ENCODE peak calls at places on chromosomes 12 and 14, in nine cellular contexts. Z is Panc1; H is small intestine; F is left ventricle myocardium inferior; R is testis; K is thoracic aorta; A is pancreas; G is CD8-positive, alpha-beta memory T cell; O is HepG2. V is an unnamed sample.

GRCh38 chr14:102893452-102893851 is 29.0 kb upstream of the AMN start:
- DNase-seq in Z (no peak), H (peak; percentile 58), F (peak; percentile 32), R (peak; percentile 88), K (no peak), A (peak; percentile 15), G (no peak), O (no peak), V (no peak)

GRCh38 chr12:85036241-85036707 is at the start of the genes LRRIQ1 and TSPAN19:
- DNase-seq in Z (peak; percentile 39), H (peak; percentile 56), F (peak; percentile 20), R (peak; percentile 89), K (no peak), A (peak; percentile 80), G (peak; percentile 1), O (peak; percentile 54), V (peak; percentile 95)

GRCh38 chr14:54603362-54603761 is 36.4 kb downstream of the SAMD4A start:
- DNase-seq in Z (no peak), H (no peak), F (no peak), R (no peak), K (no peak), A (no peak), G (no peak), O (no peak), V (no peak)

GRCh38 chr12:131221946-131222249 is 268.2 kb downstream of the ADGRD1 start:
- DNase-seq in Z (no peak), H (peak; percentile 36), F (no peak), R (no peak), K (no peak), A (no peak), G (no peak), O (no peak), V (no peak)

GRCh38 chr12:6158749-6159148 is 34.3 kb upstream of the VWF start:
- DNase-seq in Z (no peak), H (no peak), F (no peak), R (no peak), K (no peak), A (no peak), G (no peak), O (no peak), V (no peak)

GRCh38 chr12:45214739-45215418 is 1.0 kb upstream of the ANO6 start:
- DNase-seq in Z (no peak), H (no peak), F (no peak), R (peak; percentile 39), K (no peak), A (no peak), G (no peak), O (no peak), V (no peak)

GRCh38 chr12:94941440-94941862 is 62.0 kb downstream of the NDUFA12 start:
- DNase-seq in Z (no peak), H (no peak), F (peak; percentile 55), R (no peak), K (peak; percentile 36), A (no peak), G (peak; percentile 57), O (no peak), V (no peak)

GRCh38 chr14:33569844-33570716 is 380.8 kb downstream of the EGLN3 start:
- DNase-seq in Z (no peak), H (no peak), F (no peak), R (no peak), K (no peak), A (no peak), G (no peak), O (no peak), V (no peak)

GRCh38 chr12:115450017-115450416 is 766.0 kb upstream of the TBX3 start:
- DNase-seq in Z (no peak), H (no peak), F (no peak), R (no peak), K (no peak), A (no peak), G (no peak), O (no peak), V (no peak)

GRCh38 chr12:15158114-15158513 is 63.1 kb downstream of the RERG start:
- DNase-seq in Z (no peak), H (no peak), F (no peak), R (no peak), K (no peak), A (no peak), G (no peak), O (no peak), V (no peak)

GRCh38 chr12:85985996-85986395 is 111.9 kb downstream of the NTS start:
- DNase-seq in Z (no peak), H (no peak), F (no peak), R (no peak), K (no peak), A (no peak), G (no peak), O (no peak), V (no peak)

GRCh38 chr12:68376901-68377300 is 44.7 kb upstream of the MDM1 start:
- DNase-seq in Z (no peak), H (no peak), F (no peak), R (no peak), K (no peak), A (no peak), G (no peak), O (no peak), V (no peak)

GRCh38 chr14:80047761-80048160 is 163.5 kb downstream of the DIO2 start:
- DNase-seq in Z (no peak), H (no peak), F (no peak), R (no peak), K (no peak), A (no peak), G (no peak), O (no peak), V (no peak)

GRCh38 chr14:34013714-34014055 is 62.8 kb upstream of the EGLN3 start:
- DNase-seq in Z (no peak), H (no peak), F (no peak), R (no peak), K (no peak), A (no peak), G (no peak), O (no peak), V (no peak)

GRCh38 chr14:101980251-101980650 is 15.9 kb downstream of the DYNC1H1 start:
- DNase-seq in Z (no peak), H (no peak), F (no peak), R (no peak), K (no peak), A (no peak), G (no peak), O (no peak), V (no peak)

GRCh38 chr14:103361868-103362267 is 23.3 kb upstream of the MARK3 start:
- DNase-seq in Z (no peak), H (no peak), F (no peak), R (no peak), K (no peak), A (no peak), G (no peak), O (peak; percentile 80), V (no peak)

GRCh38 chr12:8831116-8831515 is 8.7 kb downstream of the A2ML1 start:
- DNase-seq in Z (no peak), H (no peak), F (no peak), R (no peak), K (no peak), A (no peak), G (no peak), O (no peak), V (no peak)

GRCh38 chr12:63919758-63920157 is 75.3 kb downstream of the SRGAP1 start:
- DNase-seq in Z (no peak), H (no peak), F (no peak), R (no peak), K (no peak), A (no peak), G (no peak), O (no peak), V (no peak)

GRCh38 chr12:75563351-75563750 is 51.9 kb upstream of the KRR1 start:
- DNase-seq in Z (no peak), H (no peak), F (no peak), R (no peak), K (no peak), A (no peak), G (no peak), O (no peak), V (no peak)

GRCh38 chr12:29750928-29751220 is 32.9 kb downstream of the TMTC1 start:
- DNase-seq in Z (no peak), H (no peak), F (no peak), R (no peak), K (no peak), A (no peak), G (no peak), O (no peak), V (no peak)
- H3K4me1 ChIP-seq in Z (no peaks in the 10 kb centered on the region), H (no peaks in the 10 kb centered on the region), F (peaks cover 44% of the 10 kb centered on the region), R (no peaks in the 10 kb centered on the region), K (no peaks in the 10 kb centered on the region), A (no peaks in the 10 kb centered on the region), G (no peaks in the 10 kb centered on the region), O (no peaks in the 10 kb centered on the region), V (peaks cover 2% of the 10 kb centered on the region)

GRCh38 chr12:124520896-124521295 is 46.5 kb downstream of the NCOR2 start:
- DNase-seq in Z (no peak), H (no peak), F (no peak), R (no peak), K (no peak), A (no peak), G (no peak), O (no peak), V (no peak)
- H3K4me1 ChIP-seq in Z (peaks cover 84% of the 10 kb centered on the region), H (peaks cover 6% of the 10 kb centered on the region), F (peaks cover 90% of the 10 kb centered on the region), R (peaks cover 57% of the 10 kb centered on the region), K (peaks cover 45% of the 10 kb centered on the region), A (peaks cover 23% of the 10 kb centered on the region), G (no peaks in the 10 kb centered on the region), O (peaks cover 29% of the 10 kb centered on the region), V (peaks cover 20% of the 10 kb centered on the region)

GRCh38 chr14:24146978-24147760 is at the start of gene RNF31:
- DNase-seq in Z (peak; percentile 81), H (peak; percentile 99), F (peak; percentile 99), R (peak; percentile 99), K (peak; percentile 96), A (peak; percentile 98), G (peak; percentile 96), O (peak; percentile 100), V (peak; percentile 95)

GRCh38 chr14:24146622-24146977 is 190 bp upstream of the PSME2 start:
- DNase-seq in Z (peak; percentile 38), H (peak; percentile 98), F (peak; percentile 93), R (peak; percentile 96), K (peak; percentile 88), A (peak; percentile 95), G (peak; percentile 84), O (peak; percentile 100), V (peak; percentile 96)

GRCh38 chr14:24145700-24146621 is at the start of gene PSME2:
- DNase-seq in Z (no peak), H (peak; percentile 77), F (no peak), R (no peak), K (no peak), A (no peak), G (no peak), O (no peak), V (no peak)

GRCh38 chr14:24149302-24149969 is 2.1 kb downstream of the RNF31 start:
- DNase-seq in Z (no peak), H (no peak), F (no peak), R (no peak), K (no peak), A (no peak), G (no peak), O (no peak), V (no peak)

GRCh38 chr14:24147761-24148428 is 597 bp downstream of the RNF31 start:
- DNase-seq in Z (no peak), H (no peak), F (no peak), R (no peak), K (no peak), A (no peak), G (no peak), O (no peak), V (no peak)
- H3K4me1 ChIP-seq in Z (peaks cover 6% of the 10 kb centered on the region), H (peaks cover 16% of the 10 kb centered on the region), F (peaks cover 52% of the 10 kb centered on the region), R (peaks cover 15% of the 10 kb centered on the region), K (peaks cover 13% of the 10 kb centered on the region), A (peaks cover 14% of the 10 kb centered on the region), G (peaks cover 49% of the 10 kb centered on the region), O (peaks cover 51% of the 10 kb centered on the region), V (peaks cover 7% of the 10 kb centered on the region)

GRCh38 chr14:68820536-68820935 is 27.7 kb upstream of the ZFP36L1 start:
- DNase-seq in Z (no peak), H (no peak), F (no peak), R (no peak), K (no peak), A (no peak), G (peak; percentile 60), O (no peak), V (no peak)
- H3K4me1 ChIP-seq in Z (peaks cover 6% of the 10 kb centered on the region), H (peaks cover 4% of the 10 kb centered on the region), F (peaks cover 22% of the 10 kb centered on the region), R (peaks cover 10% of the 10 kb centered on the region), K (peaks cover 10% of the 10 kb centered on the region), A (peaks cover 5% of the 10 kb centered on the region), G (peaks cover 55% of the 10 kb centered on the region), O (peaks cover 94% of the 10 kb centered on the region), V (peaks cover 22% of the 10 kb centered on the region)